ENCODE peak calls at places on chromosomes 1 and 21, in seven cellular contexts. J is fibroblast of lung, G is AG04450, P is brain microvascular endothelial cell, V is tibial artery, N is pancreas, Z is tibial nerve. M is an unnamed sample.

GRCh38 chr1:67459068-67459467 is 28.9 kb upstream of the SERBP1 start:
- DNase-seq in V (no peak), P (no peak), N (no peak), J (no peak), Z (no peak), G (no peak), M (no peak)

GRCh38 chr1:147598631-147599361 is 57.5 kb downstream of the BCL9 start:
- DNase-seq in P (peak), J (no peak), V (peak), G (no peak), Z (no peak), N (peak), M (peak)

GRCh38 chr1:161506336-161507223 is 1.3 kb downstream of the FCGR2A start:
- DNase-seq in P (peak), N (no peak), J (no peak), V (peak), G (no peak), Z (no peak), M (no peak)

GRCh38 chr1:234579967-234580366 is 30.0 kb downstream of the IRF2BP2 start:
- DNase-seq in V (no peak), Z (no peak), P (no peak), J (no peak), N (no peak), G (no peak), M (no peak)

GRCh38 chr1:2258996-2259395 is 30.9 kb downstream of the SKI start:
- DNase-seq in V (no peak), G (no peak), N (no peak), J (no peak), Z (no peak), P (no peak), M (peak)

GRCh38 chr1:95012389-95012788 is 60.4 kb downstream of the ALG14 start:
- DNase-seq in J (peak), N (no peak), V (no peak), P (peak), Z (no peak), G (peak), M (no peak)

GRCh38 chr1:242629396-242629795 is 104.9 kb upstream of the PLD5 start:
- DNase-seq in G (no peak), N (no peak), J (no peak), Z (no peak), V (no peak), P (no peak), M (no peak)

GRCh38 chr1:30407030-30407861 is 316.1 kb downstream of the MATN1 start:
- DNase-seq in Z (no peak), J (no peak), P (peak), V (no peak), N (no peak), G (no peak), M (peak)

GRCh38 chr1:21494196-21494595 is 15.0 kb upstream of the ALPL start:
- DNase-seq in J (no peak), P (no peak), N (no peak), G (no peak), Z (no peak), V (no peak), M (no peak)

GRCh38 chr1:148158594-148158993 is 6.5 kb upstream of the NBPF11 start:
- DNase-seq in J (no peak), V (no peak), P (no peak), G (no peak), Z (no peak), N (no peak), M (no peak)

GRCh38 chr1:8560611-8561544 is 243.0 kb downstream of the SLC45A1 start:
- DNase-seq in G (no peak), J (peak), N (no peak), P (peak), Z (no peak), V (no peak), M (no peak)

GRCh38 chr21:14548751-14549150 is 2.6 kb upstream of the SAMSN1 start:
- DNase-seq in N (no peak), G (no peak), P (no peak), J (no peak), Z (no peak), V (no peak), M (no peak)

GRCh38 chr1:183804916-183805734 is at the start of gene RGL1:
- DNase-seq in N (peak), P (peak), V (peak), G (no peak), Z (peak), J (peak), M (no peak)

GRCh38 chr1:228098323-228098931 is 4.7 kb downstream of the C1orf35 start:
- DNase-seq in P (no peak), Z (no peak), N (peak), J (no peak), V (no peak), G (no peak), M (no peak)

GRCh38 chr1:20233866-20234265 is 47.5 kb upstream of the PLA2G2C start:
- DNase-seq in G (no peak), N (no peak), J (peak), P (no peak), V (no peak), Z (no peak), M (no peak)

GRCh38 chr1:17849216-17849615 is 94.1 kb downstream of the ACTL8 start:
- DNase-seq in P (no peak), N (no peak), V (no peak), G (no peak), J (peak), Z (no peak), M (no peak)
- TF ChIP-seq CTCF in P (peak), N (no peak), V (no peak), G (peak), J (peak), Z (no peak), M (no peak)

DNA sequence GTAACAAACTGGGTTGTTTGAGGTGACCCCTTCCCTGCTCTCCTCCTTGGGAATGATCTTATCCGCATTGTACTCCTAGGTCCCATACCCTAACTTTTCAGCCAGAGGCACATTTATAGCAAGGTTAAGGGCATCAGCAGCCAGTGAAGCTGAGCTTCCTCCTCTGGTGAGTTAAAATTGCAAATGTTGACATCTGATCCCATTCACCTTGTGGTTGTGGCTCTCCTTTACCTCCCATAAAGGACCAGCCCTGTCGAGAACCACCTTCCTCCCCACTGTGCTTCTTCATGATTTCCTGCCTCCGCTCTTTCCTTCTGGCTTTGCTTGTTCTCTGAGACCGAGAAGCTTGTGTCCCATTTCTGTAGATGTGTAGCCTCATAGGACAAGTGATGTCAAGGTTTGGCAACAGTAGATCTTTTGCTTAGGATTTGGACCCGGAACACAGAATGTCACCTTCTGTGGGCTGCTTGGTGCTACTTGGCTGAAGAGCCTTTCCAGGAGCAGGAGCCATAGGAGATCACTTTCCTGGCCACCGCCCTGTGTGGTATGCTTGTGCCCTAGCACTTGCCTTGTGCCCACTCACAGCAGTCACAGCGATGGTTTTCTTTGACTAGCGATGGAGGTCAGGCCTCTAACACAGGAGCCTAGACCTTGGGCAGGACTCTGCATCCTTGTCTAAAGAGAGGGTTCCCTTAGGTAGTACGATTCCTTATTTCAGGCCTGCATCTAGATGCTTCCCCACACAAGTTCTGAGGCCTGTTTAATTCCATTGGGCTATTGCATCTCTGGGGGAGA is 18.8 kb downstream of the SZRD1 start:
- DNase-seq in V (no peak), N (no peak), P (no peak), J (no peak), Z (no peak), G (no peak), M (no peak)
- H3K27ac ChIP-seq in V (peak), N (no peak), P (no peak), J (peak), Z (peak), G (peak), M (no peak)

GRCh38 chr1:201184734-201185453 is 5.7 kb upstream of the IGFN1 start:
- DNase-seq in V (no peak), P (peak), G (peak), Z (no peak), N (peak), J (peak), M (no peak)
- TF ChIP-seq CTCF in V (peak), P (peak), G (peak), Z (peak), N (no peak), J (peak), M (no peak)

GRCh38 chr1:208008534-208008933 is 97.6 kb upstream of the CD34 start:
- DNase-seq in P (no peak), J (no peak), N (no peak), G (no peak), V (no peak), Z (no peak), M (no peak)
- H3K27ac ChIP-seq in P (peak), J (no peak), N (no peak), G (no peak), V (no peak), Z (no peak), M (no peak)

GRCh38 chr1:56575865-56576264 is 3.5 kb downstream of the PLPP3 start:
- DNase-seq in N (no peak), P (no peak), Z (no peak), G (no peak), V (no peak), J (no peak), M (no peak)

GRCh38 chr1:56577859-56578663 is 1.3 kb downstream of the PLPP3 start:
- DNase-seq in J (peak), Z (no peak), P (peak), V (peak), N (peak), G (no peak), M (no peak)

GRCh38 chr1:56578963-56579875 is at the start of gene PLPP3:
- DNase-seq in J (peak), Z (peak), P (peak), G (peak), V (peak), N (peak), M (no peak)

GRCh38 chr1:56578664-56578962 is 750 bp downstream of the PLPP3 start:
- DNase-seq in P (no peak), Z (no peak), G (no peak), N (peak), J (no peak), V (no peak), M (no peak)

DNA sequence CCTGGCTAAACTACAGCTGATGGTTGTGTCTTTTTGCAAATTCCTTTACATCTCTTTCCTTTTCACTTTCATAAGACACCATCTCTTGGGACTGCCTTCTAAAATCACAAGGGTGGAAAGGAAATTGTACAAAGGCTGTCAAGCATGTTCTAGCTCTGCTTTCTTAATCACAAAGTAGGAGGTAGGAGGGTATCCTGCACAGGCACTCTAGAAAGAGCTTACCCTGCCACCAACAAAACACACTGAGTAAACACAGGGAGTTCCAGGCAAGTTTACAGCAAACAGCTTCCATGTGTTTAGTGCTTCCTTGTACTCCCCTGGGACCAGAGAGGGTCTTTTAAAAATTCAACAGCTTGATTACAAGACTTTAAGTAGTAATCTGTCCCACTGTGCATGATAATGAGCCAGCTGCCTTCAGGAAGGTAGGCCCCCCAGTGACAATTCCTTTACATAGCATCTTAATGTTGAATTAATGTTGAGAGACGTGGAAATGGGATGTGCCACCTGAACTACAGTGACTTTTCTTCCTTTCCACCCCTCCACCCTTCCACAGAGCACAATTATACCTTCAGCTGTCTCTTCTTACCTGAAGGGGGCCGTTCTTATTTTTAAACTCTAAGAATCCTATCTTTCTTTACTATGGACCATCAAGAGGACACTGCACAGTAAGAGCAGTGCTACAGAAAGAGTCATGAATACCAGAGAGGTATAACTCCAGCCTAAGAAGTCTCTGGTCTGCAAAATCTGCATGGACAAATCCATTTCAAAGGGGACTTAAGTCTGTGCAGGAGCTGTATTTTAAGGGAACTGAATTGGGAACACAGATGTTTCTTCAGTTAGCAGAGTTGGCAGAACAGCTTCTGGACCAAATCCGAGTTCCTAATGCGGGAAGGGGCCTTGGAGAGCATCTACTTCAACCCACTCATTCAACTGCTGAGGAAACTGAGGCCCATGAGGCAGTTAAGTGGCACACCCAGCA is 2.2 kb downstream of the PLPP3 start:
- DNase-seq in J (peak), P (peak), Z (no peak), V (peak), G (no peak), N (no peak), M (no peak)
- TF ChIP-seq CTCF in J (peak), P (peak), Z (peak), V (peak), G (peak), N (no peak), M (no peak)

GRCh38 chr1:41842282-41842681 is 76.4 kb downstream of the HIVEP3 start:
- DNase-seq in G (no peak), V (no peak), J (no peak), N (no peak), P (no peak), Z (no peak), M (no peak)
- H3K27ac ChIP-seq in G (no peak), V (no peak), J (no peak), N (no peak), P (no peak), Z (no peak), M (no peak)

GRCh38 chr21:42411891-42412635 is 8.4 kb downstream of the UBASH3A start:
- DNase-seq in G (no peak), Z (no peak), V (no peak), N (no peak), J (no peak), P (peak), M (no peak)

GRCh38 chr21:42412636-42412933 is 8.9 kb downstream of the UBASH3A start:
- DNase-seq in Z (no peak), V (no peak), J (no peak), P (no peak), G (no peak), N (no peak), M (no peak)

GRCh38 chr21:42413093-42413492 is 9.4 kb downstream of the UBASH3A start:
- DNase-seq in N (no peak), G (no peak), J (no peak), P (no peak), V (no peak), Z (no peak), M (no peak)

GRCh38 chr21:42409366-42409765 is 5.7 kb downstream of the UBASH3A start:
- DNase-seq in P (no peak), G (no peak), Z (no peak), V (no peak), J (no peak), N (no peak), M (no peak)

DNA sequence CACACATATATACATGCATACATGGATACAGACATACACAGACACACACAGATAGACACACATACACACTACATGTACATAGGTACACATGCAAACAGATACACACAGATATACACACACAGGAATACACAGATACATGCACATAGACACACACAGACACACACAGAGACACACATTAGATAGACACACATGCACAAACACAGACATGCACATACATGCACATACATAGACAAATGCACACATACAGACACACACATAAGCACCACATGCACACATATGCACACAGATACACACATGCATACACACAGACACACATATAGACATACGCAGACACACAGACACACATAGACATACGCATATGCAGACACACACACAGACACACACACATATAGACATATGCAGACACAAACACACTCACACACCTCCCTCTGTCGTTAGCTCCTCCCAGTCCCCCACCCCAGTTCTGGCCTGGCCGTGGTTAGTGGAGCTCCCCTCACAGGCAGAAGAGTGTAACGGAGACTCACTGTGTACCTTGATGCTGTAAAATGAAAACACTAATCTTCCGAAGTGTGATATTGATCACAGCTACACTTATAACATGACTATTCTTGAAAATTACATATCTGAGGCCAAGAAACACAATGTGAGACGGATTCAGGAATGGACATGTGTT is 7.6 kb downstream of the UBASH3A start:
- DNase-seq in N (no peak), V (no peak), Z (no peak), J (no peak), P (no peak), G (no peak), M (no peak)
- TF ChIP-seq CTCF in N (no peak), V (no peak), Z (no peak), J (no peak), P (no peak), G (no peak), M (no peak)